ENCODE peak calls at places on chromosome 4, in eight cellular contexts. P is aorta; X is thyroid gland; F is mammary epithelial cell; D is CD8-positive, alpha-beta memory T cell; Z is psoas muscle; V is SK-N-SH; I is Karpas-422. L is an unnamed sample.

GRCh38 chr4:3387943-3388348 is 53.8 kb upstream of the HGFAC start:
- DNase-seq in P (peak; percentile 92), X (peak; percentile 73), F (peak; percentile 88), D (no peak), Z (peak; percentile 90), V (peak; percentile 44), I (no peak), L (no peak)

GRCh38 chr4:182680196-182680771 is 236.9 kb downstream of the DCTD start:
- DNase-seq in P (no peak), X (no peak), F (no peak), D (no peak), Z (peak; percentile 54), V (no peak), I (no peak), L (peak; percentile 62)

GRCh38 chr4:182832352-182833120 is 84.7 kb downstream of the DCTD start:
- DNase-seq in P (no peak), X (no peak), F (no peak), D (no peak), Z (no peak), V (no peak), I (no peak), L (no peak)

GRCh38 chr4:152064282-152064681 is 303.5 kb upstream of the GATB start:
- DNase-seq in P (no peak), X (no peak), F (no peak), D (no peak), Z (no peak), V (no peak), I (no peak), L (no peak)

GRCh38 chr4:11106769-11107168 is 321.9 kb downstream of the HS3ST1 start:
- DNase-seq in P (no peak), X (no peak), F (peak; percentile 8), D (no peak), Z (no peak), V (no peak), I (no peak), L (no peak)

GRCh38 chr4:98519268-98519993 is 139.0 kb downstream of the TSPAN5 start:
- DNase-seq in P (no peak), X (no peak), F (no peak), D (no peak), Z (no peak), V (no peak), I (peak; percentile 52), L (no peak)

GRCh38 chr4:48698029-48698901 is 81.8 kb downstream of the FRYL start:
- DNase-seq in P (no peak), X (peak; percentile 19), F (peak; percentile 94), D (no peak), Z (no peak), V (no peak), I (no peak), L (no peak)

GRCh38 chr4:184762100-184762499 is 28.2 kb upstream of the CENPU start:
- DNase-seq in P (no peak), X (no peak), F (no peak), D (peak; percentile 63), Z (no peak), V (no peak), I (no peak), L (no peak)

GRCh38 chr4:89837385-89837995 is 529 bp upstream of the SNCA start:
- DNase-seq in P (no peak), X (peak; percentile 25), F (peak; percentile 65), D (no peak), Z (no peak), V (peak; percentile 54), I (no peak), L (peak; percentile 77)

GRCh38 chr4:28117067-28117756 is 1256.6 kb downstream of the STIM2 start:
- DNase-seq in P (no peak), X (no peak), F (no peak), D (no peak), Z (no peak), V (no peak), I (no peak), L (no peak)

GRCh38 chr4:95294291-95294690 is 254.5 kb downstream of the UNC5C start:
- DNase-seq in P (no peak), X (no peak), F (no peak), D (no peak), Z (no peak), V (no peak), I (no peak), L (no peak)

GRCh38 chr4:151641167-151641566 is 119.6 kb downstream of the GATB start:
- DNase-seq in P (no peak), X (no peak), F (peak; percentile 88), D (no peak), Z (no peak), V (no peak), I (no peak), L (no peak)

GRCh38 chr4:113901994-113902787 is 77.3 kb downstream of the ARSJ start:
- DNase-seq in P (no peak), X (peak; percentile 68), F (no peak), D (peak; percentile 77), Z (no peak), V (no peak), I (no peak), L (no peak)

GRCh38 chr4:186029731-186030421 is 39.1 kb upstream of the TLR3 start:
- DNase-seq in P (peak; percentile 94), X (peak; percentile 95), F (no peak), D (no peak), Z (peak; percentile 84), V (peak; percentile 73), I (no peak), L (peak; percentile 45)

GRCh38 chr4:140240237-140240636 is 86.3 kb upstream of the MAML3 start:
- DNase-seq in P (no peak), X (no peak), F (no peak), D (no peak), Z (no peak), V (no peak), I (no peak), L (no peak)

GRCh38 chr4:140239311-140239710 is 85.3 kb upstream of the MAML3 start:
- DNase-seq in P (no peak), X (peak; percentile 88), F (no peak), D (no peak), Z (no peak), V (no peak), I (no peak), L (no peak)

GRCh38 chr4:140238353-140239041 is 84.5 kb upstream of the MAML3 start:
- DNase-seq in P (peak; percentile 94), X (peak; percentile 97), F (peak; percentile 46), D (no peak), Z (peak; percentile 96), V (peak; percentile 82), I (peak; percentile 85), L (peak; percentile 88)

GRCh38 chr4:140236649-140237160 is 82.7 kb upstream of the MAML3 start:
- DNase-seq in P (no peak), X (no peak), F (no peak), D (no peak), Z (no peak), V (peak; percentile 18), I (no peak), L (no peak)

GRCh38 chr4:140237616-140238352 is 83.8 kb upstream of the MAML3 start:
- DNase-seq in P (peak; percentile 85), X (peak; percentile 79), F (no peak), D (no peak), Z (peak; percentile 86), V (peak; percentile 88), I (peak; percentile 88), L (peak; percentile 92)
- H3K4me1 ChIP-seq in P (no peaks in the 10 kb centered on the region), X (peaks cover 33% of the 10 kb centered on the region), F (peaks cover 14% of the 10 kb centered on the region), D (peaks cover 7% of the 10 kb centered on the region), Z (peaks cover 53% of the 10 kb centered on the region), V (peaks cover 47% of the 10 kb centered on the region), I (peaks cover 75% of the 10 kb centered on the region), L (peaks cover 19% of the 10 kb centered on the region)

GRCh38 chr4:80065601-80066000 is 7.4 kb downstream of the ANTXR2 start:
- DNase-seq in P (no peak), X (no peak), F (no peak), D (no peak), Z (no peak), V (no peak), I (no peak), L (no peak)
- H3K4me3 ChIP-seq in P (no peak overlapping the region), X (no peak overlapping the region), F (no peak overlapping the region), D (no peak overlapping the region), Z (no peak overlapping the region), V (no peak overlapping the region), I (no peak overlapping the region), L (no peak overlapping the region)

GRCh38 chr4:41597494-41597893 is 59.5 kb downstream of the LIMCH1 start:
- DNase-seq in P (no peak), X (no peak), F (no peak), D (no peak), Z (no peak), V (no peak), I (no peak), L (no peak)

GRCh38 chr4:41599192-41599786 is 61.3 kb downstream of the LIMCH1 start:
- DNase-seq in P (no peak), X (no peak), F (no peak), D (no peak), Z (no peak), V (no peak), I (no peak), L (no peak)

GRCh38 chr4:41598580-41598979 is 60.6 kb downstream of the LIMCH1 start:
- DNase-seq in P (no peak), X (no peak), F (no peak), D (no peak), Z (no peak), V (no peak), I (no peak), L (no peak)

GRCh38 chr4:41602113-41602512 is 64.2 kb downstream of the LIMCH1 start:
- DNase-seq in P (no peak), X (no peak), F (no peak), D (no peak), Z (no peak), V (no peak), I (no peak), L (no peak)

DNA sequence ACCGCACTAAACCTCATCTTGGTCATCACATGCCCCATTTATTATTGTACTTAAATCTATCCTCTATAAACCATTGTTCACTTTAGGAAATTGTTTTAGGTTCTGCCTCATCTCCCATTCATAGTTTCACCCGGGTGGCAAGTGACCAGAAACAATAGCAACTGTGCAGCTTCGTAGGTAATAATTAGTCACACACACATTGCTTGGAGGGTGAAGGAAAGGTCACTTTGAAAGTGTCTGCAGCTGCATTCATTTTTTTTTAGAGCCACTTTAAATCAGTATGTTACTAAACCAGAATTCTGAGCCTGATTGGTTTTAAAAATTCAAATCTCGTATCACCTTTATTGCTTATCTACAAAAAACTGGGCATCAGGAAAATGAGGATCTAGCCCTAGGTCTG is 62.3 kb downstream of the LIMCH1 start:
- DNase-seq in P (no peak), X (no peak), F (peak; percentile 67), D (no peak), Z (no peak), V (no peak), I (no peak), L (no peak)
- H3K9me3 ChIP-seq in P (no peaks in the 10 kb centered on the region), X (no peaks in the 10 kb centered on the region), F (no peaks in the 10 kb centered on the region), D (no peaks in the 10 kb centered on the region), Z (no peaks in the 10 kb centered on the region), V (no peaks in the 10 kb centered on the region), I (no peaks in the 10 kb centered on the region), L (no peaks in the 10 kb centered on the region)

DNA sequence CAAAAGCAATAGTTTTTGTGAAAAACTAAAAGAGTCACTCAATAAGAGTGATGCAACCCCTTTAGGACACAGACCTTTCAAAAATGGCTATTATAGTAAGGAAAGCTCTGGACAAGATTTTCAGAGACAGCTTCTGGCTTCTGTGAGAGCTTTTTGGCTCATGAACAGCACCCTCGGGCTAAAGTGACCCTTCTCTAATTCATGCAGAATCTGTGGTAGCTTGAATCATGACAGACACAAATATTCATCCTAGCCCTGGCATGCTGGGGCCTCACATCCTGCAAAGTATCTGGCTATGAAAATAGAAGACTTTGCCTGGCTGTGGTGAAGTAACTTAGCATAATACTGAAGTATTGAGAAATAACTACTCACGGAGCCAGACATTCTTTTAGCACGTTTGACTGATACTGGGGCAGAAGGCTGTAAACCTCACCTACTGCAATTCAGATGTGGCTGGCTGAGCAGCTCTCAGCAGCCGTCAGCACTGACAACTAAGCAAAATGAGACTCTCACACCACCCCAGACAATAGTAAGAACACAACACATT is 327.3 kb downstream of the MAPK10 start:
- DNase-seq in P (no peak), X (peak; percentile 74), F (peak; percentile 92), D (no peak), Z (peak; percentile 42), V (peak; percentile 45), I (no peak), L (no peak)
- H3K4me1 ChIP-seq in P (peaks cover 1% of the 10 kb centered on the region), X (peaks cover 21% of the 10 kb centered on the region), F (peaks cover 35% of the 10 kb centered on the region), D (no peaks in the 10 kb centered on the region), Z (peaks cover 11% of the 10 kb centered on the region), V (peaks cover 19% of the 10 kb centered on the region), I (no peaks in the 10 kb centered on the region), L (no peaks in the 10 kb centered on the region)